ENCODE peak calls at places on chromosomes 7 and 10, in six cellular contexts. G is GDM1; I is activated CD4-positive, alpha-beta T cell treated with anti-CD3 and anti-CD28 coated beads for 4 hours; R is non-pigmented ciliary epithelial cell; P is NCI-H1092 treated with DMSO at 0.1 percent for 48 hours; M is GM12892. D is an unnamed sample.

GRCh38 chr10:79492839-79493238 is 19.5 kb upstream of the EIF5AL1 start:
- DNase-seq in G (no peak), I (no peak), R (no peak), P (no peak), M (no peak), D (no peak)

GRCh38 chr10:103715430-103715829 is 139.9 kb downstream of the SH3PXD2A start:
- DNase-seq in G (no peak), I (no peak), R (peak; percentile 63), P (no peak), M (no peak), D (peak; percentile 60)

GRCh38 chr7:34315032-34315431 is 343.0 kb upstream of the NPSR1 start:
- DNase-seq in G (no peak), I (no peak), R (no peak), P (no peak), M (no peak), D (peak; percentile 28)

GRCh38 chr10:114822771-114823463 is 1.3 kb downstream of the FHIP2A start:
- DNase-seq in G (peak; percentile 46), I (no peak), R (no peak), P (no peak), M (no peak), D (no peak)

GRCh38 chr7:140902305-140902953 is 22.3 kb downstream of the BRAF start:
- DNase-seq in G (no peak), I (no peak), R (no peak), P (no peak), M (no peak), D (no peak)

GRCh38 chr7:12839508-12840153 is 152.2 kb downstream of the ARL4A start:
- DNase-seq in G (no peak), I (no peak), R (no peak), P (no peak), M (no peak), D (no peak)

GRCh38 chr10:21173964-21174669 is 277.0 kb upstream of the NEBL start:
- DNase-seq in G (no peak), I (no peak), R (no peak), P (peak; percentile 60), M (peak; percentile 27), D (no peak)

GRCh38 chr7:149838992-149839408 is 825 bp downstream of the ZNF862 start:
- DNase-seq in G (no peak), I (no peak), R (no peak), P (peak; percentile 40), M (no peak), D (no peak)

GRCh38 chr7:77550586-77550985 is 13.5 kb downstream of the PTPN12 start:
- DNase-seq in G (no peak), I (no peak), R (peak; percentile 42), P (no peak), M (no peak), D (no peak)

GRCh38 chr10:90306187-90306586 is 551.7 kb downstream of the HTR7 start:
- DNase-seq in G (no peak), I (no peak), R (peak; percentile 93), P (no peak), M (no peak), D (peak; percentile 75)

GRCh38 chr10:7525314-7526016 is 114.6 kb upstream of the SFMBT2 start:
- DNase-seq in G (peak; percentile 26), I (peak; percentile 72), R (peak; percentile 18), P (peak; percentile 78), M (peak; percentile 44), D (peak; percentile 31)

GRCh38 chr10:132371641-132372081 is 25.3 kb upstream of the PWWP2B start:
- DNase-seq in G (no peak), I (no peak), R (no peak), P (no peak), M (no peak), D (no peak)

GRCh38 chr7:6536262-6536770 is 14.9 kb downstream of the GRID2IP start:
- DNase-seq in G (no peak), I (no peak), R (no peak), P (peak; percentile 75), M (no peak), D (no peak)

GRCh38 chr10:35640474-35640873 is 1.6 kb downstream of the FZD8 start:
- DNase-seq in G (peak; percentile 19), I (peak; percentile 29), R (no peak), P (peak; percentile 44), M (peak; percentile 41), D (peak; percentile 37)

GRCh38 chr7:5598261-5598761 is 174.7 kb upstream of the TNRC18 start:
- DNase-seq in G (no peak), I (no peak), R (no peak), P (no peak), M (no peak), D (no peak)

GRCh38 chr10:128958881-128959690 is 508.0 kb upstream of the MGMT start:
- DNase-seq in G (no peak), I (no peak), R (no peak), P (no peak), M (no peak), D (no peak)

GRCh38 chr10:114576132-114576487 is 82.0 kb downstream of the ABLIM1 start:
- DNase-seq in G (no peak), I (no peak), R (no peak), P (no peak), M (no peak), D (no peak)

GRCh38 chr7:142405122-142405765 is 147.4 kb upstream of the PRSS58 start:
- DNase-seq in G (no peak), I (no peak), R (no peak), P (no peak), M (no peak), D (no peak)

GRCh38 chr10:114571316-114571999 is 86.6 kb downstream of the ABLIM1 start:
- DNase-seq in G (no peak), I (no peak), R (no peak), P (peak; percentile 33), M (no peak), D (no peak)

GRCh38 chr7:81267508-81267907 is 348.7 kb upstream of the SEMA3C start:
- DNase-seq in G (no peak), I (no peak), R (peak; percentile 50), P (no peak), M (no peak), D (peak; percentile 81)

GRCh38 chr10:70378122-70378521 is 4.3 kb downstream of the LRRC20 start:
- DNase-seq in G (no peak), I (no peak), R (peak; percentile 72), P (no peak), M (no peak), D (peak; percentile 84)

GRCh38 chr10:61078542-61078941 is 134.6 kb upstream of the RHOBTB1 start:
- DNase-seq in G (no peak), I (no peak), R (no peak), P (no peak), M (no peak), D (peak; percentile 10)

GRCh38 chr7:25069900-25070443 is 55.1 kb downstream of the CYCS start:
- DNase-seq in G (peak; percentile 36), I (peak; percentile 54), R (peak; percentile 26), P (peak; percentile 84), M (peak; percentile 35), D (peak; percentile 51)

GRCh38 chr7:91720255-91720937 is 160.1 kb downstream of the MTERF1 start:
- DNase-seq in G (no peak), I (no peak), R (no peak), P (no peak), M (no peak), D (peak; percentile 36)

GRCh38 chr10:93695720-93696119 is 6.7 kb downstream of the FRA10AC1 start:
- DNase-seq in G (no peak), I (no peak), R (no peak), P (no peak), M (no peak), D (no peak)

GRCh38 chr10:118214751-118215150 is 127.4 kb downstream of the FAM204A start:
- DNase-seq in G (no peak), I (no peak), R (no peak), P (no peak), M (no peak), D (no peak)

GRCh38 chr7:152016947-152017346 is 8.5 kb upstream of the GALNT11 start:
- DNase-seq in G (no peak), I (no peak), R (no peak), P (no peak), M (no peak), D (no peak)

GRCh38 chr7:35848728-35849127 is 47.9 kb downstream of the SEPTIN7 start:
- DNase-seq in G (no peak), I (no peak), R (no peak), P (no peak), M (no peak), D (no peak)

GRCh38 chr10:110498087-110498981 is 627 bp downstream of the DUSP5 start:
- DNase-seq in G (peak; percentile 53), I (peak; percentile 51), R (no peak), P (peak; percentile 20), M (no peak), D (no peak)

GRCh38 chr7:134153493-134154093 is 26.5 kb downstream of the LRGUK start:
- DNase-seq in G (no peak), I (no peak), R (no peak), P (no peak), M (no peak), D (no peak)

GRCh38 chr10:86693721-86694369 is 25.5 kb downstream of the LDB3 start:
- DNase-seq in G (peak; percentile 11), I (peak; percentile 35), R (no peak), P (no peak), M (no peak), D (no peak)

GRCh38 chr7:7099584-7100014 is 82.7 kb upstream of the C1GALT1 start:
- DNase-seq in G (peak; percentile 45), I (no peak), R (peak; percentile 86), P (no peak), M (no peak), D (peak; percentile 89)

GRCh38 chr7:14836571-14837189 is 65.9 kb downstream of the DGKB start:
- DNase-seq in G (no peak), I (no peak), R (peak; percentile 64), P (peak; percentile 91), M (no peak), D (peak; percentile 66)

D was measured in skeletal muscle cell.